ENCODE peak calls at places on chromosomes 2 and 18, in ten cellular contexts. W is NB4; V is AG04449; Y is foreskin fibroblast; G is stomach; X is CD8-positive, alpha-beta T cell; D is IMR-90; U is bronchial epithelial cell; T is body of pancreas; I is cardiac fibroblast. L is an unnamed sample.

GRCh38 chr2:111172666-111173065 is 52.0 kb downstream of the BCL2L11 start:
- DNase-seq in W (no peak), V (no peak), Y (no peak), G (no peak), X (no peak), D (no peak), U (no peak), T (no peak), I (no peak), L (no peak)

GRCh38 chr2:164073053-164073757 is 337.4 kb upstream of the FIGN start:
- DNase-seq in W (no peak), V (no peak), Y (no peak), G (no peak), X (no peak), D (no peak), U (no peak), T (no peak), I (no peak), L (no peak)

GRCh38 chr2:233354971-233355574 is 779 bp downstream of the DGKD start:
- DNase-seq in W (peak), V (no peak), Y (peak), G (peak), X (no peak), D (no peak), U (no peak), T (peak), I (peak), L (no peak)

GRCh38 chr2:169001116-169001815 is 29.9 kb downstream of the ABCB11 start:
- DNase-seq in W (no peak), V (no peak), Y (peak), G (no peak), X (no peak), D (no peak), U (no peak), T (no peak), I (peak), L (peak)

GRCh38 chr2:144522741-144523605 is 3.1 kb upstream of the ZEB2 start:
- DNase-seq in W (peak), V (no peak), Y (peak), G (no peak), X (no peak), D (no peak), U (no peak), T (no peak), I (peak), L (no peak)

GRCh38 chr2:187001248-187001647 is 152.3 kb upstream of the ZSWIM2 start:
- DNase-seq in W (no peak), V (no peak), Y (no peak), G (no peak), X (no peak), D (no peak), U (no peak), T (no peak), I (no peak), L (no peak)

GRCh38 chr2:230843130-230843529 is 21.6 kb upstream of the ITM2C start:
- DNase-seq in W (no peak), V (no peak), Y (no peak), G (no peak), X (no peak), D (no peak), U (no peak), T (no peak), I (no peak), L (no peak)

GRCh38 chr18:41145526-41145925 is 809.5 kb upstream of the PIK3C3 start:
- DNase-seq in W (no peak), V (no peak), Y (no peak), G (no peak), X (no peak), D (no peak), U (peak), T (no peak), I (peak), L (no peak)

GRCh38 chr2:94982661-94983060 is 42.8 kb upstream of the MAL start:
- DNase-seq in W (peak), V (peak), Y (peak), G (no peak), X (no peak), D (peak), U (peak), T (no peak), I (peak), L (no peak)

GRCh38 chr18:3806656-3807055 is 356.7 kb downstream of the TGIF1 start:
- DNase-seq in W (no peak), V (no peak), Y (no peak), G (no peak), X (no peak), D (no peak), U (no peak), T (no peak), I (no peak), L (no peak)

GRCh38 chr2:57575703-57576268 is 470.8 kb upstream of the VRK2 start:
- DNase-seq in W (no peak), V (no peak), Y (no peak), G (no peak), X (no peak), D (no peak), U (peak), T (no peak), I (no peak), L (no peak)

GRCh38 chr2:141041281-141041680 is 1089.5 kb downstream of the LRP1B start:
- DNase-seq in W (no peak), V (no peak), Y (peak), G (no peak), X (no peak), D (peak), U (no peak), T (no peak), I (no peak), L (no peak)

GRCh38 chr18:33706391-33706790 is 128.4 kb downstream of the ASXL3 start:
- DNase-seq in W (no peak), V (no peak), Y (peak), G (no peak), X (no peak), D (peak), U (peak), T (no peak), I (peak), L (peak)

GRCh38 chr2:61764035-61764800 is 89.6 kb downstream of the FAM161A start:
- DNase-seq in W (peak), V (peak), Y (peak), G (peak), X (peak), D (peak), U (peak), T (peak), I (peak), L (peak)

GRCh38 chr2:61758991-61759390 is 94.9 kb downstream of the FAM161A start:
- DNase-seq in W (peak), V (no peak), Y (peak), G (no peak), X (no peak), D (peak), U (peak), T (no peak), I (peak), L (peak)

GRCh38 chr2:61762292-61762691 is 91.6 kb downstream of the FAM161A start:
- DNase-seq in W (no peak), V (no peak), Y (peak), G (no peak), X (no peak), D (no peak), U (no peak), T (no peak), I (no peak), L (no peak)

GRCh38 chr2:61759718-61760117 is 94.1 kb downstream of the FAM161A start:
- DNase-seq in W (no peak), V (peak), Y (peak), G (no peak), X (no peak), D (peak), U (peak), T (no peak), I (peak), L (peak)

GRCh38 chr2:61763605-61764034 is 90.2 kb downstream of the FAM161A start:
- DNase-seq in W (peak), V (peak), Y (peak), G (peak), X (no peak), D (peak), U (peak), T (peak), I (peak), L (peak)
- TF ChIP-seq CTCF in W (no peak), V (peak), Y (peak), G (no peak), X (no peak), D (peak), U (peak), T (no peak), I (peak), L (peak)

GRCh38 chr18:8962192-8962772 is 140.2 kb upstream of the NDUFV2 start:
- DNase-seq in W (no peak), V (no peak), Y (no peak), G (no peak), X (no peak), D (no peak), U (no peak), T (no peak), I (no peak), L (no peak)

GRCh38 chr18:8958660-8959059 is 143.8 kb upstream of the NDUFV2 start:
- DNase-seq in W (no peak), V (no peak), Y (no peak), G (no peak), X (no peak), D (no peak), U (no peak), T (no peak), I (no peak), L (no peak)

GRCh38 chr18:8959551-8960135 is 142.9 kb upstream of the NDUFV2 start:
- DNase-seq in W (no peak), V (no peak), Y (no peak), G (peak), X (no peak), D (no peak), U (no peak), T (no peak), I (no peak), L (no peak)

GRCh38 chr18:8962906-8963635 is 139.4 kb upstream of the NDUFV2 start:
- DNase-seq in W (peak), V (no peak), Y (no peak), G (no peak), X (no peak), D (no peak), U (peak), T (no peak), I (no peak), L (no peak)

DNA sequence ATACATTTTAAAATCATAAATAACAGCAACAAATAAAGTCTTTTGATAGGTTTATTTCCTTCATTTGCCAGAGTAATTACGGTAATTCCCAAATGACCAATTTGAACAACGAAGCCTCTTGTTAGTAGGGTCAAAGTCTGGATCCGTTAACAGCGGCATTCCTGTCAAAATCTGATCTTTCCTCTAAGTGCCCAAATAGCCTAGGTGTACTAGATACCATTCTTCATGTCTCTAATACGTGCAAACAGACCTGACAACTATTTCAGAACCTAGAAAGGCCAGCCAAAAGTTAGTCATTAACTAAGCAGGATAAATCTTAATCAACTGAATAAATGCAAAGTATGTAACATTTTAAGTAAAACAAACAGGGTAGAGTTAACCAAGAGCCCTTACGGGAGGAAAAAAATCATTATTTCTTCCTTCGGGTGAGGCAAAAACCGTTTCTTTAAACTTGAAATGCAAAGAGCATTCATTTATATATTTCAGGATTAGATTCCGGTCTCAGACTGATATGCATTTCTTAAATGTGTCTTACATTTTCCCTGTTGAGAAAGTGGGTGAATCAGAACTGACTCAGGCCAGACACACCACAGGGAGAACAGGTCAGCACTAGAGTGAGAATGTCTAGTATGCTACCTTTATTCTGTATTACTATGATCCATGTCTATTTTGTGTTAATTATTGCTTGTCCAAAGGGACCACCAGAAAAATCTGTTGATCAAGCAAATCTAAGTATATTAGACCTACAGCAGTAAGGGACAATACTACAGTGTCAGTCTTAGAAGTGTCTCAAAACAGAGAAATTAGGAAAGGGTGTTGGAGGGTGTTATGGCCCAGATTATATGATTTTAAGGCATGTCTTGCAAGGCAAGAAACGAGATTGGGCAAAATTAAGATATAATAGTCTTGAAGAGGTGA is 141.5 kb upstream of the NDUFV2 start:
- DNase-seq in W (no peak), V (no peak), Y (peak), G (no peak), X (no peak), D (peak), U (peak), T (no peak), I (peak), L (no peak)
- H3K4me3 ChIP-seq in W (no peak), V (no peak), Y (no peak), G (no peak), X (no peak), D (no peak), U (peak), T (no peak), I (no peak), L (no peak)

GRCh38 chr2:236934656-236935055 is 151.0 kb upstream of the COPS8 start:
- DNase-seq in W (no peak), V (no peak), Y (no peak), G (peak), X (no peak), D (no peak), U (no peak), T (no peak), I (no peak), L (no peak)

GRCh38 chr2:236936446-236936940 is 149.2 kb upstream of the COPS8 start:
- DNase-seq in W (no peak), V (no peak), Y (no peak), G (no peak), X (no peak), D (no peak), U (no peak), T (no peak), I (no peak), L (no peak)

GRCh38 chr2:236935656-236936445 is 149.8 kb upstream of the COPS8 start:
- DNase-seq in W (no peak), V (no peak), Y (no peak), G (peak), X (no peak), D (no peak), U (no peak), T (no peak), I (no peak), L (no peak)

GRCh38 chr2:236934166-236934565 is 151.5 kb upstream of the COPS8 start:
- DNase-seq in W (no peak), V (no peak), Y (no peak), G (peak), X (no peak), D (no peak), U (no peak), T (no peak), I (no peak), L (no peak)

DNA sequence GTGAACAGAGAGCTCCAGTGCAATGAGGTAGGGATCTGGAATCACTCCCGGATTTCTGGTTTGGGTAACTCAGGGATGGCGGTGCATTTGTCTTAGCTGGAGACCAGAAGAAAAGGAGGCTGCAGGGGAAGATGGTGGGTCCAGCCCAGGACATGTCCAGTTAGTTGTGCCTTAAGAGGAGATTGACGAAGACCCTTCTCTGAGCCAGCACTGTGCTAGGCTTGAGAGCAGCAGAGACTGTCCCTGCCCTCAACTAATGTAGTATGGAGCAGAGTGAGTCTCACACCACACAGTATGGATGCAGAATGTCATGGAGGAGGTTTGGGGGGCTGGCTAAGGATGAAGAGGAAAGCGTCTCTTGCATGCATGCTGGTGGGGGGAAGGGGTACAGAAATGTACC is 150.6 kb upstream of the COPS8 start:
- DNase-seq in W (no peak), V (no peak), Y (no peak), G (peak), X (no peak), D (no peak), U (no peak), T (no peak), I (no peak), L (no peak)
- TF ChIP-seq CTCF in W (no peak), V (no peak), Y (no peak), G (no peak), X (no peak), D (no peak), U (no peak), T (no peak), I (no peak), L (no peak)

GRCh38 chr2:127218843-127219715 is 1.0 kb downstream of the CYP27C1 start:
- DNase-seq in W (peak), V (no peak), Y (peak), G (no peak), X (no peak), D (no peak), U (no peak), T (no peak), I (no peak), L (no peak)

GRCh38 chr2:127216105-127216504 is 4.0 kb downstream of the CYP27C1 start:
- DNase-seq in W (no peak), V (no peak), Y (no peak), G (no peak), X (no peak), D (no peak), U (peak), T (no peak), I (no peak), L (no peak)

GRCh38 chr2:127219716-127220090 is 396 bp downstream of the CYP27C1 start:
- DNase-seq in W (peak), V (no peak), Y (peak), G (no peak), X (no peak), D (no peak), U (no peak), T (no peak), I (no peak), L (no peak)

GRCh38 chr2:127216593-127216992 is 3.5 kb downstream of the CYP27C1 start:
- DNase-seq in W (no peak), V (no peak), Y (peak), G (no peak), X (no peak), D (no peak), U (no peak), T (no peak), I (no peak), L (no peak)

DNA sequence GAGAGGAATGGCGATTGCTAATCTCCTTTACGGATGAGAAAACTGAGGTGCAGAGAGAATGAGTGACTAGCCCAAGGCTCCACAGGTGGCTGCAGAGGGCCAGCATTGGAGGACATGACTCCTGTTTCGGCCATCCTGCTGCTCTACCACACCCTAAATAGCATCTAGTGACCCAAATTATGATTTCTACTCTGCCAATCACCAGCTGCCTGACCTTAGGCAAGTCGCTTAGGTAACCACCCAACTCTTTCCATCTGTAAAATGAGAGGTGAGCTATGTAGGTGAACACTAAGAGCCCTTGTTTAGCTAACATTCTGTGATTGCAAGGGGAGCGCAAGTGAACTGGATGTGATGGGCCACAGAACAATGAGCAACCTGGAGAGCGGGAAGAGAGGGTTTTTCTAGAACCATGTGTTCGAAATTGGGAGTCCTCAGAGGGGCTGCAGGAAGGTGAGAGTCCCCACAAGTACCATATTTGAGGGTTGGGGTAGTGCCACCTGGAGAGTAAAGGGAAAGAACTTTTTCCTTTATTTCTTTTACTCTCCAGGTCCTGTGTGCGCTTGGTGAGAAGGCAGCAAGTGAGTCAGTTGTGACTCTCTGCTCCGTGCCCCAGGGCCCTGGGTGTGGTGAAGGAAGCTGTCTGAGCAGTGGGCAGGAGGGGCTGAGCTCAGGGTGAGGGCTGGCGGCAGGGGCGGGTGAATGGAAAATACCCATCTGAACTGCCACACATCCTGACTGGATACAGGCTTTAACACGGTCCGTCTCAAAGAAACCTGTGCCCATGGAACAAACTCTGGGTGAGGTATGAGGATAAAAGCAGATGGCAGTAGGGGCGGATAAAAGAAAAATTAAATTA is 2.4 kb downstream of the CYP27C1 start:
- DNase-seq in W (no peak), V (no peak), Y (peak), G (no peak), X (no peak), D (no peak), U (peak), T (no peak), I (no peak), L (no peak)
- H3K4me3 ChIP-seq in W (no peak), V (no peak), Y (no peak), G (no peak), X (no peak), D (no peak), U (no peak), T (no peak), I (no peak), L (no peak)

GRCh38 chr2:90209009-90209408 is 1517.5 kb downstream of the RPIA start:
- DNase-seq in W (no peak), V (no peak), Y (no peak), G (no peak), X (no peak), D (no peak), U (no peak), T (no peak), I (no peak), L (no peak)

GRCh38 chr2:90209806-90210205 is 1518.3 kb downstream of the RPIA start:
- DNase-seq in W (no peak), V (no peak), Y (no peak), G (no peak), X (no peak), D (no peak), U (no peak), T (no peak), I (no peak), L (no peak)

DNA sequence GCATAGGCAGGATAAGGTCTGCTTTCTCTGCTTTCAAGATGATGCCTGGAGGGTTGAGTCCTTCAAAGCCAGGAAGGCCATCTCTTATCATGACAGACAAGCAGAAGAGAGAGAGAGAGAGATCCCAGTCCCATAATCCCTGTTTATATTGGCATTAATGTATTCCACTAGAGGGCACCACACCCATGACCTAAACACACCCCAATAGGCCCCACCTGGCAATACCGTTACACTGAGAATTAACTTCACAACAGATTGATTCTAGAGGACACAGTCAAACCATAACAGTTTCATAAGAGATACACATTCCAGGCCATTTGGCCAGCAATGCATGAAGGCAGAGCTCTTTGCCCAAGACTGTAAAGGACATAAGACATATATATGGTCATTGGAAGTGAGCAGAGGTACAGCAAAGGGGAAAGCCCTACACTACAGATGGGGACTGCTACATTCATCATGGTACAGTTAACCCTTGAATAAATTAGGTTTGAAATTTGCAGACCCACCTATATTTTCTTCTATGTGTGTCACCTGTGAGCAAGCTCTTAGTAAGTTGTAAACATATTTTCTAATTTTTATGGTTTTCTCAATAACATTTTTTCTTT is 1516.1 kb downstream of the RPIA start:
- DNase-seq in W (peak), V (no peak), Y (no peak), G (no peak), X (no peak), D (no peak), U (peak), T (no peak), I (peak), L (no peak)
- TF ChIP-seq CTCF in W (peak), V (no peak), Y (no peak), G (no peak), X (no peak), D (no peak), U (peak), T (no peak), I (no peak), L (no peak)

L was measured in astrocyte of the cerebellum.